ENCODE peak calls at places on chromosome 20, in four cellular contexts. L is NCI-H1417 treated with DMSO at 0.1 percent for 48 hours, H is adrenal gland, K is RPMI7951. A is an unnamed sample.
A peak's percentile ranks its signal among the peaks of the same experiment; 100 is the strongest.

GRCh38 chr20:32611286-32611685 is 26.2 kb upstream of the NOL4L start:
- DNase-seq in L (no peak), H (peak; percentile 36), K (no peak), A (no peak)

GRCh38 chr20:45061244-45061643 is 39.7 kb downstream of the KCNS1 start:
- DNase-seq in L (no peak), H (no peak), K (peak; percentile 91), A (no peak)

GRCh38 chr20:5397418-5397817 is 80.7 kb upstream of the PROKR2 start:
- DNase-seq in L (no peak), H (no peak), K (peak; percentile 32), A (no peak)

GRCh38 chr20:54606384-54606783 is 131.0 kb downstream of the DOK5 start:
- DNase-seq in L (no peak), H (no peak), K (no peak), A (no peak)

GRCh38 chr20:47535994-47536393 is 34.3 kb downstream of the NCOA3 start:
- DNase-seq in L (no peak), H (no peak), K (no peak), A (no peak)

GRCh38 chr20:6519556-6519955 is 247.9 kb upstream of the BMP2 start:
- DNase-seq in L (no peak), H (no peak), K (peak; percentile 74), A (no peak)

GRCh38 chr20:50111120-50111828 is 1.7 kb downstream of the UBE2V1 start:
- DNase-seq in L (no peak), H (peak; percentile 57), K (peak; percentile 84), A (no peak)

GRCh38 chr20:31523361-31524283 is 9.4 kb downstream of the HM13 start:
- DNase-seq in L (no peak), H (no peak), K (no peak), A (no peak)

GRCh38 chr20:22586645-22587310 is 2.4 kb upstream of the FOXA2 start:
- DNase-seq in L (no peak), H (no peak), K (no peak), A (no peak)

GRCh38 chr20:53867741-53868351 is 202.5 kb downstream of the BCAS1 start:
- DNase-seq in L (no peak), H (no peak), K (no peak), A (no peak)

GRCh38 chr20:13877789-13878188 is 93.0 kb downstream of the NDUFAF5 start:
- DNase-seq in L (peak; percentile 52), H (no peak), K (no peak), A (no peak)

GRCh38 chr20:15836634-15837033 is 736.6 kb downstream of the KIF16B start:
- DNase-seq in L (no peak), H (no peak), K (peak; percentile 34), A (no peak)

GRCh38 chr20:46698788-46699187 is 9.5 kb upstream of the TP53RK start:
- DNase-seq in L (no peak), H (no peak), K (peak; percentile 36), A (no peak)

GRCh38 chr20:34528921-34529297 is 12.7 kb downstream of the DYNLRB1 start:
- DNase-seq in L (no peak), H (peak; percentile 69), K (no peak), A (no peak)

GRCh38 chr20:8946036-8946926 is 122.6 kb upstream of the PLCB4 start:
- DNase-seq in L (no peak), H (no peak), K (no peak), A (no peak)

GRCh38 chr20:3471397-3472021 is 691 bp downstream of the ATRN start:
- DNase-seq in L (no peak), H (no peak), K (no peak), A (no peak)

GRCh38 chr20:38196592-38196991 is 31.5 kb upstream of the TGM2 start:
- DNase-seq in L (no peak), H (peak; percentile 41), K (peak; percentile 98), A (no peak)

GRCh38 chr20:35120012-35120701 is 27.0 kb downstream of the EDEM2 start:
- DNase-seq in L (no peak), H (peak; percentile 64), K (peak; percentile 47), A (no peak)

GRCh38 chr20:61949714-61950630 is 115.7 kb downstream of the TAF4 start:
- DNase-seq in L (no peak), H (no peak), K (no peak), A (no peak)

GRCh38 chr20:61812121-61812520 is 253.6 kb downstream of the TAF4 start:
- DNase-seq in L (no peak), H (no peak), K (no peak), A (no peak)

GRCh38 chr20:6231551-6231950 is 108.7 kb upstream of the FERMT1 start:
- DNase-seq in L (no peak), H (no peak), K (peak; percentile 48), A (no peak)

GRCh38 chr20:25021336-25021735 is 28.8 kb upstream of the APMAP start:
- DNase-seq in L (no peak), H (no peak), K (no peak), A (no peak)

GRCh38 chr20:46640044-46640443 is 11.2 kb downstream of the SLC13A3 start:
- DNase-seq in L (no peak), H (no peak), K (no peak), A (no peak)

GRCh38 chr20:17614812-17615644 is 45.2 kb downstream of the DSTN start:
- DNase-seq in L (no peak), H (peak; percentile 14), K (no peak), A (no peak)

GRCh38 chr20:1979116-1979778 is 14.6 kb downstream of the PDYN start:
- DNase-seq in L (no peak), H (no peak), K (no peak), A (no peak)

GRCh38 chr20:32574296-32575226 is 10.6 kb downstream of the NOL4L start:
- DNase-seq in L (no peak), H (peak; percentile 79), K (peak; percentile 81), A (no peak)

GRCh38 chr20:31826074-31826473 is 6.9 kb downstream of the MYLK2 start:
- DNase-seq in L (no peak), H (no peak), K (no peak), A (no peak)

GRCh38 chr20:40160151-40160550 is 528.9 kb downstream of the MAFB start:
- DNase-seq in L (no peak), H (peak; percentile 47), K (peak; percentile 61), A (peak; percentile 3)

A was measured in NCI-H1105.